ENCODE peak calls at places on chromosomes 12 and 14, in seven cellular contexts. M, O, Q, R, A, H and F are unnamed samples.

GRCh38 chr12:119175115-119175514 is 3.6 kb upstream of the HSPB8 start:
- DNase-seq in O (no peak), M (no peak), H (no peak), A (no peak), Q (no peak), R (no peak), F (no peak)

GRCh38 chr12:724194-724855 is 28.1 kb upstream of the WNK1 start:
- DNase-seq in H (no peak), M (peak; percentile 58), R (peak; percentile 59), A (no peak), O (no peak), Q (no peak), F (no peak)

GRCh38 chr14:92412912-92413311 is 89.9 kb downstream of the SLC24A4 start:
- DNase-seq in M (peak; percentile 67), Q (no peak), O (no peak), H (no peak), A (no peak), R (no peak), F (no peak)

GRCh38 chr12:63276537-63277365 is 125.8 kb upstream of the AVPR1A start:
- DNase-seq in M (peak; percentile 3), O (no peak), R (peak; percentile 44), A (no peak), H (peak; percentile 56), Q (no peak), F (no peak)

GRCh38 chr14:33634631-33635030 is 316.2 kb downstream of the EGLN3 start:
- DNase-seq in H (no peak), Q (no peak), R (no peak), O (no peak), A (no peak), M (no peak), F (no peak)

GRCh38 chr12:66693901-66694513 is 15.1 kb upstream of the GRIP1 start:
- DNase-seq in O (peak; percentile 15), H (peak; percentile 64), M (peak; percentile 55), R (peak; percentile 34), Q (no peak), A (no peak), F (no peak)

GRCh38 chr14:53929871-53930685 is 26.5 kb downstream of the BMP4 start:
- DNase-seq in O (no peak), Q (no peak), H (peak; percentile 66), M (no peak), A (no peak), R (peak; percentile 62), F (no peak)

GRCh38 chr12:51307655-51308593 is 16.1 kb downstream of the BIN2 start:
- DNase-seq in Q (no peak), A (no peak), H (no peak), R (no peak), M (no peak), O (no peak), F (no peak)

GRCh38 chr12:71556881-71557280 is 106.8 kb downstream of the ZFC3H1 start:
- DNase-seq in R (no peak), M (no peak), H (no peak), O (no peak), Q (no peak), A (peak; percentile 74), F (no peak)

GRCh38 chr14:78022059-78022458 is 148.1 kb upstream of the NRXN3 start:
- DNase-seq in O (peak; percentile 62), M (peak; percentile 65), Q (no peak), R (peak; percentile 83), H (peak; percentile 77), A (peak; percentile 2), F (peak; percentile 5)

GRCh38 chr12:108563135-108563803 is 873 bp downstream of the ISCU start:
- DNase-seq in H (peak; percentile 77), O (peak; percentile 92), Q (peak; percentile 75), R (peak; percentile 96), A (peak; percentile 19), M (peak; percentile 82), F (peak; percentile 47)

GRCh38 chr14:24513009-24513408 is 4.9 kb upstream of the CMA1 start:
- DNase-seq in R (peak; percentile 5), A (no peak), H (no peak), M (no peak), Q (no peak), O (no peak), F (no peak)

GRCh38 chr14:65238456-65238855 is 136.1 kb upstream of the MAX start:
- DNase-seq in Q (no peak), M (no peak), A (no peak), O (no peak), R (no peak), H (no peak), F (no peak)

GRCh38 chr12:124480469-124481256 is 86.7 kb downstream of the NCOR2 start:
- DNase-seq in R (peak; percentile 86), A (no peak), Q (no peak), O (no peak), H (peak; percentile 30), M (peak; percentile 93), F (peak; percentile 2)

GRCh38 chr12:42705863-42706262 is 116.3 kb upstream of the PRICKLE1 start:
- DNase-seq in R (no peak), M (no peak), H (no peak), O (no peak), A (no peak), Q (no peak), F (no peak)

GRCh38 chr14:88424573-88424972 is 39.1 kb downstream of the SPATA7 start:
- DNase-seq in O (no peak), M (no peak), Q (no peak), R (no peak), A (no peak), H (no peak), F (no peak)

GRCh38 chr14:87896393-87897380 is 96.3 kb downstream of the GALC start:
- DNase-seq in O (no peak), M (peak; percentile 60), A (no peak), Q (no peak), H (peak; percentile 39), R (peak; percentile 4), F (peak; percentile 0)

GRCh38 chr12:127711108-127711507 is 555.9 kb upstream of the TMEM132C start:
- DNase-seq in A (no peak), H (no peak), R (peak; percentile 3), Q (no peak), M (no peak), O (no peak), F (no peak)

GRCh38 chr12:90260136-90260535 is 551.5 kb upstream of the ATP2B1 start:
- DNase-seq in H (no peak), R (no peak), A (no peak), M (no peak), O (no peak), Q (no peak), F (no peak)

GRCh38 chr14:67820428-67820881 is 876 bp downstream of the RAD51B start:
- DNase-seq in R (peak; percentile 58), H (no peak), Q (no peak), M (no peak), O (peak; percentile 15), A (no peak), F (no peak)

GRCh38 chr12:1470051-1470450 is 124.3 kb downstream of the FBXL14 start:
- DNase-seq in Q (no peak), A (no peak), M (no peak), H (no peak), O (no peak), R (no peak), F (no peak)

GRCh38 chr14:95480109-95480886 is 36.2 kb downstream of the SYNE3 start:
- DNase-seq in M (no peak), O (no peak), A (peak; percentile 9), R (peak; percentile 55), H (no peak), Q (no peak), F (no peak)

GRCh38 chr12:50059440-50060119 is 2.2 kb downstream of the ASIC1 start:
- DNase-seq in A (no peak), O (no peak), Q (no peak), H (no peak), R (peak; percentile 91), M (no peak), F (no peak)

GRCh38 chr14:36647827-36648753 is 13.6 kb upstream of the PAX9 start:
- DNase-seq in H (peak; percentile 57), O (peak; percentile 50), R (no peak), A (no peak), Q (no peak), M (peak; percentile 67), F (no peak)

GRCh38 chr14:54785111-54785777 is 117.4 kb downstream of the GCH1 start:
- DNase-seq in M (no peak), R (no peak), H (no peak), A (no peak), O (no peak), Q (no peak), F (no peak)

GRCh38 chr12:68234140-68234539 is 8.5 kb upstream of the IL26 start:
- DNase-seq in M (no peak), H (no peak), Q (no peak), O (no peak), A (no peak), R (peak; percentile 27), F (no peak)

GRCh38 chr12:50057000-50057841 is at the start of gene ASIC1:
- DNase-seq in M (peak; percentile 86), R (peak; percentile 68), H (peak; percentile 62), Q (peak; percentile 83), A (peak; percentile 19), O (peak; percentile 88), F (peak; percentile 66)

GRCh38 chr12:30996255-30996654 is 69.7 kb downstream of the TSPAN11 start:
- DNase-seq in A (no peak), M (no peak), O (no peak), R (no peak), Q (no peak), H (no peak), F (no peak)

GRCh38 chr12:98725481-98726247 is 80.6 kb downstream of the APAF1 start:
- DNase-seq in A (no peak), H (peak; percentile 54), Q (peak; percentile 19), R (peak; percentile 81), M (peak; percentile 29), O (peak; percentile 34), F (peak; percentile 69)

GRCh38 chr12:59372971-59373370 is 222.9 kb upstream of the SLC16A7 start:
- DNase-seq in O (peak; percentile 25), Q (no peak), R (peak; percentile 9), M (no peak), H (no peak), A (no peak), F (no peak)

GRCh38 chr12:68368332-68368731 is 36.2 kb upstream of the MDM1 start:
- DNase-seq in Q (no peak), M (no peak), A (no peak), R (no peak), H (no peak), O (no peak), F (no peak)

GRCh38 chr14:30223966-30224365 is 296.3 kb upstream of the PRKD1 start:
- DNase-seq in A (no peak), H (no peak), M (no peak), R (no peak), Q (no peak), O (no peak), F (no peak)

GRCh38 chr12:62865860-62866407 is 69.0 kb downstream of the PPM1H start:
- DNase-seq in M (no peak), H (no peak), A (no peak), R (no peak), Q (no peak), O (no peak), F (no peak)

GRCh38 chr12:52755533-52755932 is 21.6 kb downstream of the KRT76 start:
- DNase-seq in O (no peak), H (no peak), M (no peak), R (no peak), A (no peak), Q (no peak), F (no peak)

GRCh38 chr12:77382096-77382742 is 316.9 kb upstream of the E2F7 start:
- DNase-seq in H (no peak), A (no peak), R (no peak), O (no peak), M (peak; percentile 15), Q (no peak), F (no peak)

GRCh38 chr12:93198086-93198485 is 179.6 kb upstream of the NUDT4 start:
- DNase-seq in Q (no peak), M (no peak), O (no peak), A (no peak), H (no peak), R (no peak), F (no peak)

GRCh38 chr12:120012067-120012621 is 23.1 kb downstream of the BICDL1 start:
- DNase-seq in H (peak; percentile 32), A (peak; percentile 4), O (no peak), M (no peak), Q (no peak), R (peak; percentile 92), F (no peak)

GRCh38 chr14:99560946-99561683 is 42.9 kb downstream of the CCDC85C start:
- DNase-seq in Q (no peak), O (no peak), M (no peak), H (peak; percentile 92), A (no peak), R (no peak), F (no peak)